ENCODE peak calls at places on chromosomes 1 and 21, in seven cellular contexts. A is Right ventricle myocardium superior; X is Kasumi-1; R is kidney epithelial cell; S is substantia nigra; W is NCI-H1105; L is stimulated activated effector memory CD8-positive, alpha-beta T cell treated with anti-CD3 and anti-CD28 coated beads, Interleukin-12 subunit alpha, Interleukin-12 subunit beta, amount 100 ng/mL, for 72 hours. H is an unnamed sample.
A peak's percentile ranks its signal among the peaks of the same experiment; 100 is the strongest.

GRCh38 chr1:2250721-2251281 is 22.7 kb downstream of the SKI start:
- DNase-seq in A (no peak), X (no peak), R (no peak), W (no peak), L (no peak), S (no peak), H (no peak)

GRCh38 chr1:182317489-182318180 is 74.0 kb downstream of the GLUL start:
- DNase-seq in W (peak; percentile 55), L (no peak), S (no peak), A (no peak), X (no peak), R (no peak), H (no peak)

GRCh38 chr1:60034999-60035398 is 38.6 kb downstream of the C1orf87 start:
- DNase-seq in X (peak; percentile 8), S (no peak), A (no peak), W (no peak), R (no peak), L (no peak), H (no peak)

GRCh38 chr1:22143065-22143514 is at the start of gene WNT4:
- DNase-seq in X (no peak), L (no peak), W (no peak), R (no peak), S (no peak), A (no peak), H (no peak)

GRCh38 chr1:107925565-107925964 is 39.4 kb downstream of the VAV3 start:
- DNase-seq in X (no peak), L (no peak), S (no peak), A (no peak), W (no peak), R (no peak), H (no peak)

GRCh38 chr21:28421716-28422480 is 570.8 kb downstream of the LTN1 start:
- DNase-seq in L (no peak), X (no peak), A (no peak), W (no peak), R (no peak), S (no peak), H (no peak)

GRCh38 chr1:205988585-205988995 is 14.6 kb downstream of the RAB7B start:
- DNase-seq in R (no peak), A (no peak), W (no peak), L (no peak), X (no peak), S (no peak), H (no peak)

GRCh38 chr1:2322065-2322571 is 69.2 kb downstream of the MORN1 start:
- DNase-seq in W (no peak), X (no peak), R (peak; percentile 71), L (no peak), A (peak; percentile 84), S (peak; percentile 68), H (peak; percentile 17)

GRCh38 chr1:221829327-221830011 is 87.6 kb upstream of the DUSP10 start:
- DNase-seq in W (no peak), L (peak; percentile 77), R (peak; percentile 90), A (no peak), X (peak; percentile 33), S (no peak), H (no peak)

GRCh38 chr1:156298852-156299357 is at the start of gene VHLL:
- DNase-seq in L (no peak), W (no peak), R (no peak), S (no peak), X (no peak), A (no peak), H (no peak)

GRCh38 chr1:161258439-161259386 is at the start of gene PCP4L1:
- DNase-seq in W (peak; percentile 66), S (peak; percentile 27), R (no peak), L (peak; percentile 62), A (peak; percentile 61), X (peak; percentile 5), H (no peak)

GRCh38 chr1:92201973-92202372 is 15.7 kb upstream of the C1orf146 start:
- DNase-seq in X (peak; percentile 77), L (no peak), R (no peak), S (no peak), A (no peak), W (no peak), H (no peak)

GRCh38 chr21:45596704-45597318 is 46.7 kb upstream of the PCBP3 start:
- DNase-seq in R (no peak), A (peak; percentile 84), L (peak; percentile 91), W (peak; percentile 24), X (peak; percentile 40), S (peak; percentile 8), H (no peak)

GRCh38 chr1:206117151-206117948 is at the start of gene AVPR1B:
- DNase-seq in S (no peak), X (no peak), R (no peak), W (peak; percentile 79), A (peak; percentile 71), L (no peak), H (no peak)

GRCh38 chr1:234848972-234849641 is 239.1 kb upstream of the IRF2BP2 start:
- DNase-seq in R (peak; percentile 83), L (no peak), X (peak; percentile 87), W (no peak), S (no peak), A (no peak), H (no peak)

GRCh38 chr1:232459826-232460225 is 170.1 kb downstream of the SIPA1L2 start:
- DNase-seq in L (no peak), S (no peak), X (no peak), R (no peak), A (no peak), W (no peak), H (no peak)

GRCh38 chr1:211517006-211517405 is 25.0 kb upstream of the RD3 start:
- DNase-seq in R (no peak), S (no peak), X (no peak), L (no peak), A (no peak), W (no peak), H (no peak)

GRCh38 chr21:37219766-37220432 is 47.2 kb downstream of the VPS26C start:
- DNase-seq in W (no peak), S (no peak), X (peak; percentile 34), R (no peak), A (no peak), L (no peak), H (no peak)